ENCODE peak calls at places on chromosome 18, in eight cellular contexts. Y is transverse colon; P is CD8-positive, alpha-beta memory T cell; J is heart right ventricle; B is CD8-positive, alpha-beta T cell; I is lower lobe of right lung; V is colonic mucosa; D is CD4-positive, CD25-positive, alpha-beta regulatory T cell. T is an unnamed sample. For H3K27me3, the result is how much of the 10 kb centered on the place peaks cover.

GRCh38 chr18:63940008-63940407 is 9.1 kb upstream of the HMSD start:
- DNase-seq in D (no peak), V (no peak), P (no peak), Y (no peak), B (no peak), J (no peak), I (no peak), T (no peak)

GRCh38 chr18:35155403-35156117 is 85.3 kb upstream of the ZNF397 start:
- DNase-seq in I (no peak), J (no peak), Y (no peak), V (no peak), B (no peak), D (no peak), P (no peak), T (no peak)

GRCh38 chr18:35122586-35123224 is 81.5 kb downstream of the MAPRE2 start:
- DNase-seq in B (peak), P (peak), Y (no peak), I (no peak), D (no peak), J (no peak), V (no peak), T (peak)

GRCh38 chr18:35507192-35507591 is 9.4 kb upstream of the INO80C start:
- DNase-seq in I (no peak), J (no peak), P (no peak), B (no peak), V (no peak), Y (no peak), D (no peak), T (no peak)

GRCh38 chr18:12028674-12029073 is 47.4 kb downstream of the IMPA2 start:
- DNase-seq in V (no peak), D (no peak), B (no peak), I (no peak), Y (no peak), J (no peak), P (no peak), T (no peak)

GRCh38 chr18:3269241-3269640 is 7.3 kb downstream of the MYL12B start:
- DNase-seq in D (no peak), Y (no peak), J (no peak), V (no peak), P (no peak), I (no peak), B (no peak), T (no peak)

GRCh38 chr18:3061581-3062416 is 48.9 kb upstream of the LPIN2 start:
- DNase-seq in V (no peak), B (peak), I (no peak), D (no peak), J (no peak), Y (no peak), P (peak), T (peak)

GRCh38 chr18:3059272-3059671 is 46.3 kb upstream of the LPIN2 start:
- DNase-seq in Y (no peak), P (peak), D (no peak), B (no peak), V (no peak), I (no peak), J (no peak), T (no peak)

GRCh38 chr18:64244571-64244970 is 95.7 kb upstream of the LINC00305 start:
- DNase-seq in B (no peak), D (no peak), V (no peak), P (no peak), I (no peak), Y (no peak), J (no peak), T (no peak)

GRCh38 chr18:23532848-23533247 is 29.5 kb downstream of the RMC1 start:
- DNase-seq in I (no peak), J (peak), Y (no peak), P (no peak), B (no peak), V (no peak), D (no peak), T (peak)

GRCh38 chr18:8704361-8705279 is 736 bp upstream of the MTCL1 start:
- DNase-seq in P (peak), J (peak), D (peak), I (peak), B (peak), Y (peak), V (peak), T (peak)

GRCh38 chr18:10878703-10879102 is 270.7 kb downstream of the PIEZO2 start:
- DNase-seq in J (no peak), P (no peak), I (no peak), B (no peak), Y (peak), D (no peak), V (no peak), T (no peak)

GRCh38 chr18:68417826-68418225 is 297.1 kb downstream of the TMX3 start:
- DNase-seq in B (no peak), V (no peak), P (no peak), Y (no peak), D (no peak), J (no peak), I (no peak), T (no peak)

GRCh38 chr18:61606759-61607158 is 273.5 kb downstream of the CDH20 start:
- DNase-seq in I (peak), Y (peak), P (no peak), D (no peak), J (peak), B (no peak), V (peak), T (peak)

GRCh38 chr18:74672371-74672770 is 74.7 kb downstream of the ZNF407 start:
- DNase-seq in I (no peak), B (no peak), J (no peak), V (no peak), Y (no peak), P (no peak), D (no peak), T (no peak)

GRCh38 chr18:13520306-13520705 is 206.1 kb downstream of the FAM210A start:
- DNase-seq in J (peak), Y (no peak), D (no peak), P (no peak), I (no peak), V (no peak), B (no peak), T (peak)

GRCh38 chr18:524496-524895 is 24.0 kb upstream of the COLEC12 start:
- DNase-seq in I (no peak), P (no peak), V (no peak), Y (no peak), B (no peak), J (no peak), D (no peak), T (no peak)

GRCh38 chr18:32287873-32288272 is 98.0 kb downstream of the MEP1B start:
- DNase-seq in V (no peak), B (no peak), I (no peak), P (no peak), D (no peak), J (no peak), Y (no peak), T (no peak)

GRCh38 chr18:76644580-76644979 is 149.5 kb upstream of the ZNF516 start:
- DNase-seq in V (no peak), I (no peak), D (no peak), Y (no peak), P (no peak), B (no peak), J (no peak), T (no peak)

GRCh38 chr18:24270358-24270936 is 127.2 kb downstream of the OSBPL1A start:
- DNase-seq in D (no peak), I (no peak), P (no peak), B (no peak), Y (no peak), V (no peak), J (no peak), T (no peak)

GRCh38 chr18:66694857-66695256 is 91.0 kb upstream of the CDH19 start:
- DNase-seq in I (no peak), V (no peak), Y (no peak), P (no peak), D (no peak), B (no peak), J (no peak), T (no peak)

GRCh38 chr18:23313379-23313778 is 139.7 kb upstream of the RIOK3 start:
- DNase-seq in V (no peak), D (no peak), P (no peak), I (no peak), B (no peak), Y (no peak), J (no peak), T (no peak)

GRCh38 chr18:12747530-12748315 is 44.9 kb downstream of the PSMG2 start:
- DNase-seq in P (no peak), I (no peak), J (no peak), D (no peak), B (no peak), V (no peak), Y (no peak), T (no peak)

GRCh38 chr18:23144628-23145027 is 9.3 kb downstream of the CABLES1 start:
- DNase-seq in P (no peak), B (no peak), I (no peak), J (no peak), D (no peak), V (no peak), Y (no peak), T (no peak)

GRCh38 chr18:44876024-44876423 is 195.3 kb downstream of the SETBP1 start:
- DNase-seq in V (no peak), I (no peak), D (no peak), Y (no peak), J (no peak), B (no peak), P (no peak), T (no peak)
- H3K27ac ChIP-seq in V (no peak), I (no peak), D (no peak), Y (no peak), J (no peak), B (no peak), P (no peak), T (no peak)

GRCh38 chr18:79819064-79819725 is 21.5 kb downstream of the KCNG2 start:
- DNase-seq in I (no peak), Y (no peak), B (no peak), P (no peak), V (peak), J (no peak), D (no peak), T (peak)
- H3K27me3 ChIP-seq in I (under half), Y (under half), B (under half), P (under half), V (under half), J (under half), D (under half), T (under half)

GRCh38 chr18:48574667-48575300 is 36.0 kb downstream of the CTIF start:
- DNase-seq in B (no peak), P (no peak), V (no peak), Y (no peak), I (no peak), D (no peak), J (no peak), T (peak)
- H3K27ac ChIP-seq in B (no peak), P (no peak), V (no peak), Y (no peak), I (no peak), D (no peak), J (no peak), T (no peak)

GRCh38 chr18:57433492-57434176 is 1.5 kb upstream of the ONECUT2 start:
- DNase-seq in J (no peak), B (no peak), P (no peak), V (no peak), Y (no peak), I (no peak), D (no peak), T (no peak)

GRCh38 chr18:57432118-57432517 is 3.1 kb upstream of the ONECUT2 start:
- DNase-seq in V (no peak), B (no peak), Y (no peak), I (no peak), D (no peak), P (no peak), J (no peak), T (no peak)

GRCh38 chr18:57431512-57432080 is 3.6 kb upstream of the ONECUT2 start:
- DNase-seq in B (no peak), I (no peak), P (no peak), D (no peak), Y (no peak), V (no peak), J (no peak), T (no peak)

GRCh38 chr18:57434177-57434535 is 1.0 kb upstream of the ONECUT2 start:
- DNase-seq in Y (no peak), P (no peak), D (no peak), I (no peak), V (no peak), J (no peak), B (no peak), T (no peak)

GRCh38 chr18:57432765-57433400 is 2.3 kb upstream of the ONECUT2 start:
- DNase-seq in J (no peak), P (no peak), I (no peak), Y (no peak), V (no peak), D (no peak), B (no peak), T (no peak)
- H3K27me3 ChIP-seq in J (half or more), P (half or more), I (half or more), Y (half or more), V (half or more), D (under half), B (half or more), T (half or more)

GRCh38 chr18:58753976-58754375 is 82.7 kb downstream of the MALT1 start:
- DNase-seq in P (no peak), J (no peak), Y (no peak), I (no peak), V (no peak), B (no peak), D (no peak), T (no peak)
- H3K27ac ChIP-seq in P (no peak), J (no peak), Y (no peak), I (no peak), V (no peak), B (no peak), D (no peak), T (no peak)

GRCh38 chr18:45505497-45506206 is 109.6 kb upstream of the SLC14A2 start:
- DNase-seq in V (no peak), J (peak), I (no peak), D (no peak), Y (no peak), B (no peak), P (no peak), T (peak)
- H3K27me3 ChIP-seq in V (under half), J (under half), I (under half), D (under half), Y (under half), B (under half), P (under half), T (under half)